ENCODE peak calls at places on chromosomes 1 and 21, in seven cellular contexts. L is CD8-positive, alpha-beta memory T cell; B is mucosa of descending colon; X is cardiac muscle cell; Y is left ventricle myocardium inferior; S is CD4-positive, alpha-beta memory T cell; J is IMR-90. V is an unnamed sample.

GRCh38 chr1:169572184-169572583 is 14.1 kb downstream of the F5 start:
- DNase-seq in X (peak; percentile 12), L (no peak), Y (no peak), S (peak; percentile 47), B (no peak), J (peak; percentile 2), V (no peak)

GRCh38 chr1:17826165-17826488 is 71.0 kb downstream of the ACTL8 start:
- DNase-seq in S (no peak), Y (peak; percentile 53), J (peak; percentile 17), X (peak; percentile 48), B (peak; percentile 57), L (no peak), V (peak; percentile 75)

GRCh38 chr1:96842215-96842614 is 120.6 kb downstream of the PTBP2 start:
- DNase-seq in Y (no peak), X (peak; percentile 37), L (no peak), B (no peak), J (peak; percentile 20), S (no peak), V (no peak)

GRCh38 chr1:214146523-214146922 is 134.4 kb upstream of the SMYD2 start:
- DNase-seq in B (no peak), J (no peak), X (no peak), S (no peak), L (no peak), Y (no peak), V (no peak)

GRCh38 chr1:67755619-67756018 is 70.6 kb downstream of the GADD45A start:
- DNase-seq in Y (no peak), B (no peak), X (no peak), J (no peak), L (no peak), S (no peak), V (no peak)

GRCh38 chr1:225514671-225515081 is 86.8 kb upstream of the LBR start:
- DNase-seq in Y (no peak), L (no peak), X (no peak), S (no peak), B (no peak), J (no peak), V (no peak)

GRCh38 chr1:24248859-24249258 is 61.8 kb upstream of the IFNLR1 start:
- DNase-seq in J (no peak), L (no peak), S (no peak), B (no peak), Y (no peak), X (no peak), V (no peak)

GRCh38 chr1:54996359-54996868 is 2.3 kb upstream of the BSND start:
- DNase-seq in X (peak; percentile 76), Y (peak; percentile 64), S (peak; percentile 83), B (peak; percentile 82), L (peak; percentile 73), J (peak; percentile 47), V (peak; percentile 76)

GRCh38 chr1:107444302-107444701 is 303.5 kb downstream of the NTNG1 start:
- DNase-seq in X (no peak), Y (no peak), B (no peak), S (no peak), L (no peak), J (no peak), V (no peak)

GRCh38 chr1:4265836-4266235 is 365.8 kb upstream of the C1orf174 start:
- DNase-seq in X (no peak), B (no peak), L (no peak), J (no peak), S (no peak), Y (no peak), V (no peak)

GRCh38 chr21:32782698-32783097 is 11.1 kb upstream of the PAXBP1 start:
- DNase-seq in Y (no peak), B (no peak), X (no peak), S (no peak), J (no peak), L (no peak), V (no peak)

GRCh38 chr1:35886606-35887431 is 3.8 kb downstream of the AGO1 start:
- DNase-seq in J (peak; percentile 24), L (no peak), S (no peak), B (no peak), X (peak; percentile 15), Y (no peak), V (no peak)

GRCh38 chr1:100164226-100164625 is 13.8 kb downstream of the LRRC39 start:
- DNase-seq in X (peak; percentile 83), Y (no peak), S (no peak), J (peak; percentile 67), B (no peak), L (no peak), V (no peak)

GRCh38 chr1:44999232-44999631 is 11.9 kb downstream of the HECTD3 start:
- DNase-seq in J (no peak), Y (no peak), X (no peak), L (no peak), B (no peak), S (no peak), V (no peak)

GRCh38 chr1:115099693-115100050 is 10.4 kb upstream of the TSPAN2 start:
- DNase-seq in J (no peak), B (no peak), Y (no peak), X (no peak), L (no peak), S (no peak), V (no peak)

GRCh38 chr1:118998171-118998570 is 10.0 kb upstream of the TBX15 start:
- DNase-seq in L (no peak), Y (no peak), S (no peak), B (no peak), X (no peak), J (no peak), V (no peak)

GRCh38 chr1:115255154-115255553 is 82.9 kb downstream of the NGF start:
- DNase-seq in Y (no peak), X (peak; percentile 52), S (no peak), B (no peak), L (no peak), J (no peak), V (no peak)

GRCh38 chr1:25194576-25195020 is 37.7 kb downstream of the SYF2 start:
- DNase-seq in Y (no peak), L (no peak), B (peak; percentile 61), S (no peak), X (no peak), J (no peak), V (peak; percentile 37)

GRCh38 chr1:26500488-26501175 is 28.4 kb downstream of the HMGN2 start:
- DNase-seq in S (peak; percentile 85), Y (peak; percentile 92), X (peak; percentile 85), B (peak; percentile 94), L (peak; percentile 84), J (peak; percentile 55), V (peak; percentile 88)

GRCh38 chr1:9388628-9389184 is 96.0 kb downstream of the SPSB1 start:
- DNase-seq in B (no peak), S (no peak), Y (no peak), J (no peak), L (no peak), X (peak; percentile 40), V (no peak)

GRCh38 chr1:43481481-43481880 is 27.8 kb upstream of the HYI start:
- DNase-seq in Y (no peak), L (no peak), X (no peak), S (no peak), J (no peak), B (no peak), V (no peak)

GRCh38 chr1:67850611-67851075 is 17.4 kb upstream of the GNG12 start:
- DNase-seq in S (no peak), X (peak; percentile 88), L (no peak), J (peak; percentile 92), B (peak; percentile 61), Y (peak; percentile 71), V (peak; percentile 90)

GRCh38 chr1:119829636-119830035 is 18.4 kb upstream of the REG4 start:
- DNase-seq in X (no peak), B (no peak), Y (no peak), L (no peak), S (no peak), J (no peak), V (no peak)

GRCh38 chr1:94418664-94419655 is 771 bp downstream of the ABCD3 start:
- DNase-seq in J (peak; percentile 24), S (no peak), Y (peak; percentile 19), L (no peak), X (peak; percentile 46), B (peak; percentile 45), V (peak; percentile 86)

GRCh38 chr1:87221008-87221407 is 107.7 kb upstream of the LMO4 start:
- DNase-seq in X (no peak), Y (no peak), B (no peak), L (no peak), J (peak; percentile 40), S (no peak), V (no peak)

DNA sequence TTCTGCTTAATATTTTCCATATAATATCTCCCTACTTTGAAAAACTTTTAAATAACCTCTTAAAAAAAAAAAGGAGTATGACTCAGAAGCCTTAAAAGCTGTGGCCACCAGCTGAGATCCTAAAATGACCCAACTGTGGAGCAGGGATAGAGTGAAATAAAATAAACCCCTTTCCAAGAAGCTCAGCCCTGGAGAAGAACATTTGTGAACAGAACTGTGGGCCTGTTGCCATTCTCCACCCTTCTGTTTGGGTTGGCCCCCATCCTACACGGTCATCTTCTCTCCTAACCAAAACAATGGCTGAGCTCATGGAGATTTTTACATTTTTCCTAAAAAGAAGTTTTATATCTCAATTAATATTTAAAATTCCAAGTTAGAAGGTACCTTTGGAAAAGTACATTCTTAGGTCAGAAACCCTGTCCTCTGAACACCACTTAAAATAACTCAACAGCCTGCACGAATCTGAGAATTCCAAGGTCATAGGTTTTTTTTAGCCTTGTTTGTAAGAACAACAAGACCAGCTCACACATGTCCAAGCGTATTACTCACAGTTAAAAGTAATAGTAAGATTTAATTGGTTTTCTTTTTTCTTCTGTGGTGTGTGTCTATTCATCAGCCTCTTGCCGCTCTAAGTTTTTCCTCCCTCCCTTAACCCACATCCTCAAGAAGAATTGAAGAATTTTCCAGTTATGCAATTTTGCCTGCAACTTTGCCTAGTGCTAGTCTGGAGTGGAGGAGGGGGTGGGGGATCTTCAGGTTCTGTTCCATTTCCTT is 107.7 kb upstream of the ERRFI1 start:
- DNase-seq in L (no peak), Y (peak; percentile 60), J (peak; percentile 93), S (no peak), X (peak; percentile 93), B (no peak), V (peak; percentile 79)
- H3K4me3 ChIP-seq in L (no peak overlapping the region), Y (peak overlapping the region; percentile 27), J (no peak overlapping the region), S (no peak overlapping the region), X (no peak overlapping the region), B (no peak overlapping the region), V (no peak overlapping the region)

GRCh38 chr1:230753191-230753585 is 6.0 kb downstream of the CAPN9 start:
- DNase-seq in L (no peak), X (no peak), Y (no peak), B (no peak), S (no peak), J (no peak), V (no peak)
- H3K4me3 ChIP-seq in L (no peak overlapping the region), X (no peak overlapping the region), Y (peak overlapping the region; percentile 43), B (no peak overlapping the region), S (no peak overlapping the region), J (no peak overlapping the region), V (no peak overlapping the region)

GRCh38 chr1:234598974-234599616 is 10.9 kb downstream of the IRF2BP2 start:
- DNase-seq in J (no peak), X (no peak), L (no peak), Y (no peak), S (no peak), B (no peak), V (peak; percentile 71)
- H3K4me3 ChIP-seq in J (peak overlapping the region; percentile 30), X (peak overlapping the region; percentile 29), L (peak overlapping the region; percentile 64), Y (peak overlapping the region; percentile 87), S (peak overlapping the region; percentile 46), B (no peak overlapping the region), V (peak overlapping the region; percentile 44)

DNA sequence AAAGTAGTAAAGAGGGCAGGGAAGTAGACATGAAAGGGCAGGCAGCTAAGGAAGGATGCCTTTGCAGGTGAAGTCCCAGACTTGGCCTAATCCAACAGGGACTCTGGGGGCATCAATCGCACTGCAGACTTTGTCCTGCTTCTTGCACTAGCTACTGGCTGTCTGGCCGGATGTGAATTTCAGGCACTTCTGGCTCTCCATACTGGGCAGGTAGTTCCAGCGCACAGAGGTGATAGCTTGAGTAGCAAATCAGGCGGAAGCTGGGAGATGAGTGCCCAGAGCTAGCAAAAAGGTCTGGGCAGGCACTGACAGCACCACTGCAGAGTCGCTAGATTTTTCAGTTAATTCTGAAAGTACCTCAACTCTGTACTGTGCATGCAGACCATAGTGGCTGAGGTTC is 997 bp downstream of the RSPH1 start:
- DNase-seq in Y (no peak), S (no peak), X (no peak), L (no peak), B (no peak), J (no peak), V (no peak)
- H3K4me3 ChIP-seq in Y (no peak overlapping the region), S (no peak overlapping the region), X (no peak overlapping the region), L (no peak overlapping the region), B (no peak overlapping the region), J (no peak overlapping the region), V (no peak overlapping the region)